ENCODE peak calls at places on chromosomes 12 and 14, in nine cellular contexts. E is RWPE1, Y is mesothelial cell of epicardium, W is SK-N-SH, D is CD14-positive monocyte, A is WTC11, H is HCT116, L is neural progenitor cell, K is AG04449. M is an unnamed sample.
A peak's percentile ranks its signal among the peaks of the same experiment; 100 is the strongest.

GRCh38 chr14:77761205-77761931 is 412 bp upstream of the SNW1 start:
- DNase-seq in E (peak; percentile 8), Y (no peak), W (peak; percentile 55), D (no peak), A (peak; percentile 36), H (no peak), L (peak; percentile 57), K (no peak), M (peak; percentile 15)

GRCh38 chr14:100810861-100811461 is 15.0 kb upstream of the MEG3 start:
- DNase-seq in E (no peak), Y (no peak), W (no peak), D (no peak), A (no peak), H (no peak), L (no peak), K (no peak), M (no peak)

GRCh38 chr12:72365151-72365550 is 93.0 kb downstream of the TRHDE start:
- DNase-seq in E (no peak), Y (no peak), W (no peak), D (no peak), A (no peak), H (no peak), L (no peak), K (no peak), M (no peak)

GRCh38 chr12:89187507-89187906 is 164.8 kb downstream of the DUSP6 start:
- DNase-seq in E (no peak), Y (no peak), W (no peak), D (no peak), A (no peak), H (no peak), L (no peak), K (no peak), M (no peak)

GRCh38 chr12:18629916-18630315 is 107.9 kb downstream of the PLCZ1 start:
- DNase-seq in E (no peak), Y (no peak), W (no peak), D (no peak), A (no peak), H (no peak), L (no peak), K (no peak), M (no peak)

GRCh38 chr12:45730842-45731336 is 1.4 kb downstream of the ARID2 start:
- DNase-seq in E (peak; percentile 3), Y (no peak), W (no peak), D (no peak), A (no peak), H (no peak), L (no peak), K (no peak), M (peak; percentile 22)

GRCh38 chr14:95891742-95892141 is 15.1 kb downstream of the TUNAR start:
- DNase-seq in E (peak; percentile 59), Y (no peak), W (no peak), D (no peak), A (no peak), H (peak; percentile 60), L (no peak), K (peak; percentile 16), M (no peak)

GRCh38 chr12:77115471-77115870 is 50.1 kb upstream of the E2F7 start:
- DNase-seq in E (no peak), Y (no peak), W (no peak), D (no peak), A (no peak), H (no peak), L (no peak), K (no peak), M (no peak)

GRCh38 chr12:109483346-109483745 is 5.9 kb downstream of the UBE3B start:
- DNase-seq in E (no peak), Y (no peak), W (no peak), D (no peak), A (no peak), H (no peak), L (no peak), K (no peak), M (no peak)

DNA sequence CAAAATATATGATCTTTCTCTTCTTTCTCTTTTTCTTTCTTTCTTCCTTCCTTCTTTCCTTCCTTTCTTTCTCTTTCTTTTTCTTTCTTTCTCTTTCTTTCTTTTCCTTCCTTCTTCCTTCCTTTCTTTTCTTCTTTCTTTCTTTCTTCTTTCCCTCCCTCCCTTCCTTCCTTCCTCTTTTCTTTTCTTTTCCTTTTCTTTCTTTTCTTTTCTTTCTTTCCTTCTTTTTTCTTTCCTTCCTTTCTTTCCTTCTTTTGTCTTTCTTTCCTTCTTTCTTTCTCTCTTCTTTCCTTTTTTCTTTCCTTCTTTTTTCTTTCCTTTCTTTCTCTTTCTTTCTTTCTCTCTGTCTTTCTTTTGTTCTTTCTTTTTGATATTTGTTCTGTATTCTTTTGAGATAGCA is 1356.0 kb upstream of the SEL1L start:
- DNase-seq in E (no peak), Y (no peak), W (no peak), D (no peak), A (no peak), H (no peak), L (no peak), K (no peak), M (no peak)
- TF ChIP-seq CTCF in E (no peak), Y (no peak), W (no peak), D (peak; percentile 10), A (no peak), H (no peak), L (no peak), K (no peak), M (no peak)

GRCh38 chr14:94372021-94372605 is 16.3 kb downstream of the SERPINA1 start:
- DNase-seq in E (no peak), Y (no peak), W (no peak), D (peak; percentile 22), A (peak; percentile 52), H (no peak), L (peak; percentile 47), K (no peak), M (no peak)
- TF ChIP-seq CTCF in E (no peak), Y (no peak), W (peak; percentile 39), D (peak; percentile 39), A (no peak), H (peak; percentile 70), L (peak; percentile 46), K (no peak), M (no peak)

GRCh38 chr14:59018978-59019377 is 169.5 kb upstream of the DAAM1 start:
- DNase-seq in E (no peak), Y (no peak), W (no peak), D (no peak), A (peak; percentile 33), H (no peak), L (peak; percentile 33), K (no peak), M (no peak)
- TF ChIP-seq CTCF in E (no peak), Y (peak; percentile 17), W (peak; percentile 33), D (no peak), A (no peak), H (peak; percentile 62), L (peak; percentile 56), K (peak; percentile 8), M (no peak)

GRCh38 chr12:12986775-12987332 is 13.2 kb downstream of the HEBP1 start:
- DNase-seq in E (no peak), Y (no peak), W (no peak), D (no peak), A (no peak), H (no peak), L (no peak), K (no peak), M (no peak)

GRCh38 chr12:12987421-12987820 is 12.6 kb downstream of the HEBP1 start:
- DNase-seq in E (no peak), Y (no peak), W (no peak), D (no peak), A (no peak), H (no peak), L (no peak), K (no peak), M (no peak)

GRCh38 chr12:12983420-12984035 is 16.5 kb downstream of the HEBP1 start:
- DNase-seq in E (peak; percentile 57), Y (no peak), W (peak; percentile 45), D (no peak), A (no peak), H (peak; percentile 33), L (no peak), K (no peak), M (peak; percentile 23)

GRCh38 chr12:12984119-12984518 is 15.9 kb downstream of the HEBP1 start:
- DNase-seq in E (no peak), Y (no peak), W (no peak), D (no peak), A (no peak), H (no peak), L (no peak), K (no peak), M (no peak)

GRCh38 chr12:12985817-12986408 is 14.2 kb downstream of the HEBP1 start:
- DNase-seq in E (no peak), Y (no peak), W (peak; percentile 31), D (no peak), A (peak; percentile 76), H (peak; percentile 13), L (peak; percentile 56), K (no peak), M (no peak)
- TF ChIP-seq CTCF in E (no peak), Y (peak; percentile 38), W (peak; percentile 63), D (peak; percentile 83), A (peak; percentile 69), H (peak; percentile 73), L (peak; percentile 69), K (peak; percentile 58), M (peak; percentile 49)

GRCh38 chr14:103296007-103296406 is 38.0 kb upstream of the EIF5 start:
- DNase-seq in E (no peak), Y (no peak), W (no peak), D (peak; percentile 38), A (no peak), H (no peak), L (no peak), K (no peak), M (no peak)

GRCh38 chr14:103302966-103303365 is 31.1 kb upstream of the EIF5 start:
- DNase-seq in E (no peak), Y (no peak), W (no peak), D (no peak), A (no peak), H (no peak), L (no peak), K (no peak), M (no peak)

GRCh38 chr14:103301512-103302197 is 32.4 kb upstream of the EIF5 start:
- DNase-seq in E (peak; percentile 42), Y (no peak), W (peak; percentile 13), D (no peak), A (no peak), H (no peak), L (no peak), K (no peak), M (no peak)

GRCh38 chr14:103296987-103297386 is 37.0 kb upstream of the EIF5 start:
- DNase-seq in E (no peak), Y (no peak), W (peak; percentile 32), D (no peak), A (no peak), H (no peak), L (peak; percentile 44), K (no peak), M (no peak)

DNA sequence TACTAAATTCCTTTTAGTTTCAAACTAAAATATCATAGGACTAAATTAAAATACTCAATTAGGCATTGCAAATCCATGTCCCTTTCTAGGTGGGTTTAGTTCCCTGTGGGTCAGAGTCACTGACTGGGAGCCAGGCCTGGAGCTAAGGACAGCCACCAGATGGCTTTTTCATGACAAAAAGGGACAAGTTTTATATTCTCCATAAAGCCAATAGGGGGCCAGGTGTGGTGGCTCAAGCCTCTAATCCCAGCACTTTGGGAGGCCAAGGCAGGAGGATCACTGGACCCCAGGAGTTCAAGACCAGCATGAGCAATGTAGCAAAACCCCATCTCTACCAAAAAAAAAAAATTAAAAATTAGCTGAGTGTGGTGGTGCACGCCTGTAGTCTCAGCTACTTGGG is 35.4 kb upstream of the EIF5 start:
- DNase-seq in E (no peak), Y (no peak), W (peak; percentile 35), D (no peak), A (no peak), H (no peak), L (no peak), K (no peak), M (no peak)
- TF ChIP-seq CTCF in E (no peak), Y (no peak), W (no peak), D (no peak), A (no peak), H (peak; percentile 56), L (peak; percentile 4), K (no peak), M (no peak)